ENCODE peak calls at places on chromosome 19, in four cellular contexts. C is PC-9, X is brain microvascular endothelial cell, B is lower leg skin. L is an unnamed sample.

GRCh38 chr19:11284535-11284934 is 11.4 kb upstream of the TSPAN16 start:
- DNase-seq in C (no peak), B (no peak), X (no peak), L (no peak)

GRCh38 chr19:13023666-13024065 is 28.4 kb downstream of the NFIX start:
- DNase-seq in C (no peak), B (no peak), X (no peak), L (peak)

GRCh38 chr19:10701955-10702307 is 692 bp downstream of the QTRT1 start:
- DNase-seq in B (no peak), X (no peak), C (no peak), L (no peak)

GRCh38 chr19:48415395-48415794 is 21.9 kb downstream of the GRIN2D start:
- DNase-seq in X (peak), B (peak), C (peak), L (peak)

GRCh38 chr19:46351241-46352041 is 4.6 kb downstream of the PPP5C start:
- DNase-seq in C (no peak), X (peak), B (no peak), L (peak)

GRCh38 chr19:48556163-48556562 is 4.2 kb downstream of the SULT2B1 start:
- DNase-seq in X (peak), C (peak), B (no peak), L (peak)

GRCh38 chr19:2089001-2089711 is 7.0 kb downstream of the MOB3A start:
- DNase-seq in X (peak), B (no peak), C (no peak), L (peak)

GRCh38 chr19:36182612-36183454 is 30.6 kb upstream of the COX7A1 start:
- DNase-seq in C (peak), X (peak), B (no peak), L (peak)

GRCh38 chr19:13689050-13689449 is 75.3 kb upstream of the MRI1 start:
- DNase-seq in X (peak), C (no peak), B (no peak), L (peak)

GRCh38 chr19:32404213-32404938 is 1.2 kb upstream of the DPY19L3 start:
- DNase-seq in X (no peak), C (no peak), B (no peak), L (no peak)

GRCh38 chr19:40467007-40467565 is 285 bp downstream of the SPTBN4 start:
- DNase-seq in X (no peak), B (no peak), C (no peak), L (no peak)

GRCh38 chr19:4367336-4367723 is 24.0 kb downstream of the MPND start:
- DNase-seq in X (no peak), B (no peak), C (no peak), L (no peak)

GRCh38 chr19:49119411-49120324 is at the start of gene PPFIA3:
- DNase-seq in B (no peak), X (peak), C (no peak), L (no peak)

GRCh38 chr19:5032101-5032967 is 63.4 kb downstream of the KDM4B start:
- DNase-seq in X (peak), C (no peak), B (no peak), L (no peak)

GRCh38 chr19:3054265-3054971 is 7.9 kb downstream of the TLE5 start:
- DNase-seq in X (no peak), B (no peak), C (no peak), L (no peak)

DNA sequence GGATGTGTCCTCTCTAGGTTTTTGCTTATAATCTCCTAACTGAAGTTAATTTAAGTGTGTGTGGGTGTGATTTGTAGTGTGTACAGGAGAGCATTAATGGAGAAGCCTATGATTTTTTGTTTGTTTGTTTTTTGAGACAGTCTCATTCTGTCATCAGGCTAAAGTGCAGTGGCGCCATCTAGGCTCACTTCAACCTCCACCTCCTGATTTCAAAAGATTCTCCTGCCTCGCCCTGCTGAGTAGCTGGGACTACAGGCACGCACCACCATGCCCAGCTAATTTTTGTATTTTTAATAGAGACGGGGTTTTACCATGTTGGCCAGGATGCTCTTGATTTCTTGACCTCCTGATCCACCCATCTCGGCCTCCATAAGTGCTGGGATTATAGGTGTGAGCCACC is 20.6 kb downstream of the ZNF701 start:
- DNase-seq in X (no peak), C (no peak), B (no peak), L (no peak)
- TF ChIP-seq CTCF in X (no peak), C (no peak), B (no peak), L (no peak)

GRCh38 chr19:51111606-51112005 is 3.4 kb upstream of the CTU1 start:
- DNase-seq in C (no peak), B (no peak), X (no peak), L (no peak)
- TF ChIP-seq CTCF in C (peak), B (no peak), X (peak), L (no peak)

GRCh38 chr19:15250635-15250993 is 18.4 kb upstream of the EPHX3 start:
- DNase-seq in X (no peak), C (no peak), B (no peak), L (no peak)
- TF ChIP-seq CTCF in X (no peak), C (no peak), B (no peak), L (no peak)

GRCh38 chr19:6736917-6737283 is 480 bp downstream of the GPR108 start:
- DNase-seq in X (no peak), C (no peak), B (no peak), L (no peak)
- TF ChIP-seq CTCF in X (no peak), C (peak), B (no peak), L (peak)